ENCODE peak calls at places on chromosomes 6 and 20, in seven cellular contexts. One of them, this sample, is unnamed.

GRCh38 chr6:44674226-44675155 is 287.0 kb downstream of the CDC5L start:
- DNase-seq in brain microvascular endothelial cell: no peak
- DNase-seq in left lung: no peak
- DNase-seq in PC-9: peak
- DNase-seq in A549: no peak
- DNase-seq in cardiac muscle cell: no peak
- DNase-seq in fibroblast of lung: no peak
- DNase-seq in this sample: no peak

GRCh38 chr6:116512155-116512559 is 718 bp downstream of the CALHM5 start:
- DNase-seq in A549: no peak
- DNase-seq in fibroblast of lung: no peak
- DNase-seq in left lung: no peak
- DNase-seq in brain microvascular endothelial cell: peak
- DNase-seq in cardiac muscle cell: no peak
- DNase-seq in PC-9: no peak
- DNase-seq in this sample: no peak

GRCh38 chr20:1955289-1955688 is 38.6 kb downstream of the PDYN start:
- DNase-seq in left lung: no peak
- DNase-seq in cardiac muscle cell: no peak
- DNase-seq in A549: no peak
- DNase-seq in brain microvascular endothelial cell: no peak
- DNase-seq in PC-9: no peak
- DNase-seq in fibroblast of lung: no peak
- DNase-seq in this sample: no peak

GRCh38 chr20:48754269-48754668 is 73.5 kb downstream of the PREX1 start:
- DNase-seq in PC-9: no peak
- DNase-seq in A549: no peak
- DNase-seq in cardiac muscle cell: no peak
- DNase-seq in fibroblast of lung: no peak
- DNase-seq in left lung: peak
- DNase-seq in brain microvascular endothelial cell: no peak
- DNase-seq in this sample: no peak

GRCh38 chr6:158506577-158506976 is 53.3 kb upstream of the TMEM181 start:
- DNase-seq in A549: peak
- DNase-seq in fibroblast of lung: peak
- DNase-seq in brain microvascular endothelial cell: no peak
- DNase-seq in left lung: no peak
- DNase-seq in PC-9: no peak
- DNase-seq in cardiac muscle cell: peak
- DNase-seq in this sample: no peak

GRCh38 chr6:137923866-137924616 is 57.0 kb downstream of the TNFAIP3 start:
- DNase-seq in brain microvascular endothelial cell: no peak
- DNase-seq in left lung: no peak
- DNase-seq in A549: no peak
- DNase-seq in fibroblast of lung: no peak
- DNase-seq in cardiac muscle cell: no peak
- DNase-seq in PC-9: no peak
- DNase-seq in this sample: no peak

GRCh38 chr20:43736588-43737091 is 9.8 kb upstream of the GTSF1L start:
- DNase-seq in PC-9: no peak
- DNase-seq in fibroblast of lung: no peak
- DNase-seq in cardiac muscle cell: no peak
- DNase-seq in left lung: no peak
- DNase-seq in brain microvascular endothelial cell: no peak
- DNase-seq in A549: no peak
- DNase-seq in this sample: no peak

GRCh38 chr6:40936810-40937209 is 102.2 kb downstream of the UNC5CL start:
- DNase-seq in fibroblast of lung: peak
- DNase-seq in PC-9: peak
- DNase-seq in cardiac muscle cell: peak
- DNase-seq in A549: peak
- DNase-seq in left lung: no peak
- DNase-seq in brain microvascular endothelial cell: peak
- DNase-seq in this sample: no peak

GRCh38 chr20:14935285-14935684 is 597.9 kb upstream of the FLRT3 start:
- DNase-seq in cardiac muscle cell: no peak
- DNase-seq in A549: no peak
- DNase-seq in PC-9: no peak
- DNase-seq in brain microvascular endothelial cell: no peak
- DNase-seq in fibroblast of lung: no peak
- DNase-seq in left lung: no peak
- DNase-seq in this sample: no peak

GRCh38 chr6:22294301-22294700 is 2.5 kb downstream of the PRL start:
- DNase-seq in fibroblast of lung: no peak
- DNase-seq in PC-9: no peak
- DNase-seq in left lung: no peak
- DNase-seq in brain microvascular endothelial cell: no peak
- DNase-seq in cardiac muscle cell: no peak
- DNase-seq in A549: no peak
- DNase-seq in this sample: no peak

GRCh38 chr6:16712931-16713484 is 48.3 kb downstream of the ATXN1 start:
- DNase-seq in A549: no peak
- DNase-seq in brain microvascular endothelial cell: peak
- DNase-seq in left lung: peak
- DNase-seq in cardiac muscle cell: no peak
- DNase-seq in PC-9: peak
- DNase-seq in fibroblast of lung: peak
- DNase-seq in this sample: no peak

GRCh38 chr20:36466089-36466488 is 75.2 kb upstream of the MYL9 start:
- DNase-seq in cardiac muscle cell: no peak
- DNase-seq in brain microvascular endothelial cell: no peak
- DNase-seq in A549: no peak
- DNase-seq in fibroblast of lung: no peak
- DNase-seq in PC-9: no peak
- DNase-seq in left lung: no peak
- DNase-seq in this sample: no peak

GRCh38 chr6:87066449-87067288 is 28.2 kb downstream of the CGA start:
- DNase-seq in A549: peak
- DNase-seq in PC-9: peak
- DNase-seq in cardiac muscle cell: peak
- DNase-seq in left lung: no peak
- DNase-seq in brain microvascular endothelial cell: peak
- DNase-seq in fibroblast of lung: peak
- DNase-seq in this sample: peak

GRCh38 chr6:37006793-37007339 is 1.4 kb downstream of the FGD2 start:
- DNase-seq in brain microvascular endothelial cell: no peak
- DNase-seq in A549: no peak
- DNase-seq in PC-9: no peak
- DNase-seq in cardiac muscle cell: no peak
- DNase-seq in fibroblast of lung: peak
- DNase-seq in left lung: no peak
- DNase-seq in this sample: no peak

GRCh38 chr20:10758446-10758845 is 84.6 kb upstream of the JAG1 start:
- DNase-seq in fibroblast of lung: peak
- DNase-seq in left lung: no peak
- DNase-seq in A549: no peak
- DNase-seq in cardiac muscle cell: no peak
- DNase-seq in brain microvascular endothelial cell: no peak
- DNase-seq in PC-9: no peak
- DNase-seq in this sample: no peak

GRCh38 chr6:28884423-28885148 is 39.2 kb downstream of the TRIM27 start:
- DNase-seq in brain microvascular endothelial cell: no peak
- DNase-seq in fibroblast of lung: no peak
- DNase-seq in left lung: no peak
- DNase-seq in A549: no peak
- DNase-seq in cardiac muscle cell: no peak
- DNase-seq in PC-9: no peak
- DNase-seq in this sample: no peak

GRCh38 chr6:170098428-170099170 is 192.3 kb downstream of the DLL1 start:
- DNase-seq in PC-9: no peak
- DNase-seq in A549: no peak
- DNase-seq in fibroblast of lung: no peak
- DNase-seq in left lung: peak
- DNase-seq in cardiac muscle cell: no peak
- DNase-seq in brain microvascular endothelial cell: no peak
- DNase-seq in this sample: no peak

GRCh38 chr6:40755749-40756452 is 168.7 kb upstream of the LRFN2 start:
- DNase-seq in cardiac muscle cell: no peak
- DNase-seq in left lung: no peak
- DNase-seq in fibroblast of lung: peak
- DNase-seq in PC-9: no peak
- DNase-seq in A549: no peak
- DNase-seq in brain microvascular endothelial cell: peak
- DNase-seq in this sample: no peak

GRCh38 chr6:142118926-142119325 is 13.8 kb upstream of the GJE1 start:
- DNase-seq in A549: no peak
- DNase-seq in left lung: no peak
- DNase-seq in cardiac muscle cell: no peak
- DNase-seq in PC-9: no peak
- DNase-seq in fibroblast of lung: no peak
- DNase-seq in brain microvascular endothelial cell: peak
- DNase-seq in this sample: no peak

GRCh38 chr6:108277831-108278230 is 17.0 kb upstream of the SNX3 start:
- DNase-seq in fibroblast of lung: no peak
- DNase-seq in PC-9: no peak
- DNase-seq in cardiac muscle cell: no peak
- DNase-seq in left lung: no peak
- DNase-seq in A549: no peak
- DNase-seq in brain microvascular endothelial cell: no peak
- DNase-seq in this sample: no peak

GRCh38 chr20:50744143-50744792 is 12.9 kb downstream of the PARD6B start:
- DNase-seq in A549: peak
- DNase-seq in cardiac muscle cell: peak
- DNase-seq in brain microvascular endothelial cell: peak
- DNase-seq in PC-9: peak
- DNase-seq in left lung: peak
- DNase-seq in fibroblast of lung: peak
- DNase-seq in this sample: no peak

GRCh38 chr20:47865451-47865850 is 80.2 kb upstream of the SULF2 start:
- DNase-seq in left lung: no peak
- DNase-seq in PC-9: no peak
- DNase-seq in brain microvascular endothelial cell: no peak
- DNase-seq in A549: no peak
- DNase-seq in cardiac muscle cell: no peak
- DNase-seq in fibroblast of lung: no peak
- DNase-seq in this sample: no peak

GRCh38 chr6:130178692-130179091 is 44.1 kb downstream of the SAMD3 start:
- DNase-seq in PC-9: peak
- DNase-seq in brain microvascular endothelial cell: peak
- DNase-seq in fibroblast of lung: peak
- DNase-seq in A549: peak
- DNase-seq in left lung: no peak
- DNase-seq in cardiac muscle cell: no peak
- DNase-seq in this sample: no peak

GRCh38 chr6:52953911-52954839 is 40.9 kb downstream of the GSTA4 start:
- DNase-seq in PC-9: no peak
- DNase-seq in fibroblast of lung: peak
- DNase-seq in brain microvascular endothelial cell: no peak
- DNase-seq in cardiac muscle cell: no peak
- DNase-seq in left lung: no peak
- DNase-seq in A549: no peak
- DNase-seq in this sample: no peak

GRCh38 chr6:135002229-135002844 is 52.3 kb downstream of the HBS1L start:
- DNase-seq in A549: peak
- DNase-seq in fibroblast of lung: peak
- DNase-seq in left lung: no peak
- DNase-seq in PC-9: no peak
- DNase-seq in cardiac muscle cell: peak
- DNase-seq in brain microvascular endothelial cell: no peak
- DNase-seq in this sample: no peak

GRCh38 chr6:31898200-31899011 is 908 bp upstream of the EHMT2 start:
- DNase-seq in cardiac muscle cell: peak
- DNase-seq in fibroblast of lung: peak
- DNase-seq in brain microvascular endothelial cell: no peak
- DNase-seq in left lung: no peak
- DNase-seq in PC-9: peak
- DNase-seq in A549: peak
- DNase-seq in this sample: no peak

GRCh38 chr6:3431994-3432393 is 24.9 kb downstream of the SLC22A23 start:
- DNase-seq in cardiac muscle cell: no peak
- DNase-seq in left lung: no peak
- DNase-seq in A549: no peak
- DNase-seq in brain microvascular endothelial cell: no peak
- DNase-seq in fibroblast of lung: no peak
- DNase-seq in PC-9: peak
- DNase-seq in this sample: no peak
- H3K27ac ChIP-seq in cardiac muscle cell: no peak
- H3K27ac ChIP-seq in left lung: no peak
- H3K27ac ChIP-seq in A549: no peak
- H3K27ac ChIP-seq in brain microvascular endothelial cell: no peak
- H3K27ac ChIP-seq in fibroblast of lung: no peak
- H3K27ac ChIP-seq in PC-9: no peak
- H3K27ac ChIP-seq in this sample: no peak

GRCh38 chr6:149064026-149065017 is 253.2 kb upstream of the TAB2 start:
- DNase-seq in PC-9: no peak
- DNase-seq in brain microvascular endothelial cell: no peak
- DNase-seq in A549: no peak
- DNase-seq in fibroblast of lung: peak
- DNase-seq in cardiac muscle cell: no peak
- DNase-seq in left lung: no peak
- DNase-seq in this sample: no peak
- H3K27ac ChIP-seq in PC-9: no peak
- H3K27ac ChIP-seq in brain microvascular endothelial cell: no peak
- H3K27ac ChIP-seq in A549: no peak
- H3K27ac ChIP-seq in fibroblast of lung: no peak
- H3K27ac ChIP-seq in cardiac muscle cell: no peak
- H3K27ac ChIP-seq in left lung: no peak
- H3K27ac ChIP-seq in this sample: no peak

GRCh38 chr6:106972500-106972899 is 2.0 kb downstream of the CD24 start:
- DNase-seq in brain microvascular endothelial cell: no peak
- DNase-seq in PC-9: no peak
- DNase-seq in fibroblast of lung: peak
- DNase-seq in left lung: no peak
- DNase-seq in A549: peak
- DNase-seq in cardiac muscle cell: peak
- DNase-seq in this sample: no peak
- H3K27ac ChIP-seq in brain microvascular endothelial cell: no peak
- H3K27ac ChIP-seq in PC-9: no peak
- H3K27ac ChIP-seq in fibroblast of lung: no peak
- H3K27ac ChIP-seq in left lung: no peak
- H3K27ac ChIP-seq in A549: peak
- H3K27ac ChIP-seq in cardiac muscle cell: peak
- H3K27ac ChIP-seq in this sample: no peak

GRCh38 chr6:71466362-71466761 is 177.8 kb downstream of the OGFRL1 start:
- DNase-seq in A549: no peak
- DNase-seq in left lung: no peak
- DNase-seq in PC-9: no peak
- DNase-seq in fibroblast of lung: no peak
- DNase-seq in cardiac muscle cell: no peak
- DNase-seq in brain microvascular endothelial cell: no peak
- DNase-seq in this sample: no peak

GRCh38 chr6:71468841-71469750 is 180.5 kb downstream of the OGFRL1 start:
- DNase-seq in cardiac muscle cell: no peak
- DNase-seq in PC-9: peak
- DNase-seq in left lung: no peak
- DNase-seq in fibroblast of lung: peak
- DNase-seq in A549: no peak
- DNase-seq in brain microvascular endothelial cell: peak
- DNase-seq in this sample: no peak

GRCh38 chr6:71465096-71465495 is 176.5 kb downstream of the OGFRL1 start:
- DNase-seq in fibroblast of lung: no peak
- DNase-seq in cardiac muscle cell: no peak
- DNase-seq in left lung: no peak
- DNase-seq in brain microvascular endothelial cell: no peak
- DNase-seq in PC-9: no peak
- DNase-seq in A549: no peak
- DNase-seq in this sample: no peak

GRCh38 chr6:71471718-71472117 is 183.1 kb downstream of the OGFRL1 start:
- DNase-seq in cardiac muscle cell: no peak
- DNase-seq in A549: no peak
- DNase-seq in fibroblast of lung: no peak
- DNase-seq in brain microvascular endothelial cell: no peak
- DNase-seq in PC-9: no peak
- DNase-seq in left lung: no peak
- DNase-seq in this sample: no peak

GRCh38 chr6:71468038-71468437 is 179.4 kb downstream of the OGFRL1 start:
- DNase-seq in PC-9: no peak
- DNase-seq in fibroblast of lung: no peak
- DNase-seq in left lung: no peak
- DNase-seq in A549: no peak
- DNase-seq in cardiac muscle cell: no peak
- DNase-seq in brain microvascular endothelial cell: no peak
- DNase-seq in this sample: no peak
- H3K27ac ChIP-seq in PC-9: no peak
- H3K27ac ChIP-seq in fibroblast of lung: no peak
- H3K27ac ChIP-seq in left lung: no peak
- H3K27ac ChIP-seq in A549: no peak
- H3K27ac ChIP-seq in cardiac muscle cell: no peak
- H3K27ac ChIP-seq in brain microvascular endothelial cell: no peak
- H3K27ac ChIP-seq in this sample: no peak

This sample was measured in iPS DF 6.9.